ENCODE peak calls at places on chromosomes 4 and X, in five cellular contexts. One of them, this sample, is unnamed.

GRCh38 chr4:54120517-54120916 is 20.6 kb downstream of the GSX2 start:
- DNase-seq in CD8-positive, alpha-beta memory T cell: no peak
- DNase-seq in left ventricle myocardium superior: no peak
- DNase-seq in CD14-positive monocyte: no peak
- DNase-seq in AG20443: no peak
- DNase-seq in this sample: no peak

GRCh38 chr4:153512162-153512852 is 46.1 kb downstream of the TMEM131L start:
- DNase-seq in CD8-positive, alpha-beta memory T cell: no peak
- DNase-seq in left ventricle myocardium superior: no peak
- DNase-seq in CD14-positive monocyte: no peak
- DNase-seq in AG20443: no peak
- DNase-seq in this sample: no peak

GRCh38 chr4:117417856-117418255 is 332.5 kb upstream of the TRAM1L1 start:
- DNase-seq in CD8-positive, alpha-beta memory T cell: no peak
- DNase-seq in left ventricle myocardium superior: no peak
- DNase-seq in CD14-positive monocyte: no peak
- DNase-seq in AG20443: no peak
- DNase-seq in this sample: no peak

GRCh38 chr4:6942238-6942800 is 32.7 kb downstream of the TBC1D14 start:
- DNase-seq in CD8-positive, alpha-beta memory T cell: peak
- DNase-seq in left ventricle myocardium superior: no peak
- DNase-seq in CD14-positive monocyte: peak
- DNase-seq in AG20443: peak
- DNase-seq in this sample: no peak

GRCh38 chr4:104591505-104591904 is 96.8 kb upstream of the CXXC4 start:
- DNase-seq in CD8-positive, alpha-beta memory T cell: no peak
- DNase-seq in left ventricle myocardium superior: peak
- DNase-seq in CD14-positive monocyte: no peak
- DNase-seq in AG20443: no peak
- DNase-seq in this sample: no peak

GRCh38 chr4:2368779-2369437 is 49.5 kb downstream of the ZFYVE28 start:
- DNase-seq in CD8-positive, alpha-beta memory T cell: no peak
- DNase-seq in left ventricle myocardium superior: no peak
- DNase-seq in CD14-positive monocyte: no peak
- DNase-seq in AG20443: no peak
- DNase-seq in this sample: no peak

GRCh38 chrX:38654302-38654701 is 93.0 kb downstream of the TSPAN7 start:
- DNase-seq in CD8-positive, alpha-beta memory T cell: no peak
- DNase-seq in left ventricle myocardium superior: no peak
- DNase-seq in CD14-positive monocyte: no peak
- DNase-seq in AG20443: peak
- DNase-seq in this sample: no peak

GRCh38 chrX:53681661-53682060 is 4.9 kb downstream of the HUWE1 start:
- DNase-seq in CD8-positive, alpha-beta memory T cell: no peak
- DNase-seq in left ventricle myocardium superior: no peak
- DNase-seq in CD14-positive monocyte: no peak
- DNase-seq in AG20443: no peak
- DNase-seq in this sample: no peak

GRCh38 chrX:5648941-5649568 is 579.6 kb downstream of the NLGN4X start:
- DNase-seq in CD8-positive, alpha-beta memory T cell: no peak
- DNase-seq in left ventricle myocardium superior: no peak
- DNase-seq in CD14-positive monocyte: no peak
- DNase-seq in AG20443: no peak
- DNase-seq in this sample: no peak

GRCh38 chr4:38822748-38823303 is 18.2 kb upstream of the TLR1 start:
- DNase-seq in CD8-positive, alpha-beta memory T cell: no peak
- DNase-seq in left ventricle myocardium superior: no peak
- DNase-seq in CD14-positive monocyte: no peak
- DNase-seq in AG20443: no peak
- DNase-seq in this sample: no peak

GRCh38 chr4:185304944-185305690 is 90.6 kb downstream of the LRP2BP start:
- DNase-seq in CD8-positive, alpha-beta memory T cell: no peak
- DNase-seq in left ventricle myocardium superior: no peak
- DNase-seq in CD14-positive monocyte: no peak
- DNase-seq in AG20443: no peak
- DNase-seq in this sample: no peak

GRCh38 chr4:182015893-182016292 is 227.3 kb upstream of the TENM3 start:
- DNase-seq in CD8-positive, alpha-beta memory T cell: no peak
- DNase-seq in left ventricle myocardium superior: no peak
- DNase-seq in CD14-positive monocyte: no peak
- DNase-seq in AG20443: peak
- DNase-seq in this sample: no peak

GRCh38 chr4:74370912-74371311 is 6.0 kb downstream of the EREG start:
- DNase-seq in CD8-positive, alpha-beta memory T cell: no peak
- DNase-seq in left ventricle myocardium superior: no peak
- DNase-seq in CD14-positive monocyte: no peak
- DNase-seq in AG20443: peak
- DNase-seq in this sample: no peak

GRCh38 chr4:145541266-145541770 is 59.7 kb downstream of the SMAD1 start:
- DNase-seq in CD8-positive, alpha-beta memory T cell: no peak
- DNase-seq in left ventricle myocardium superior: no peak
- DNase-seq in CD14-positive monocyte: no peak
- DNase-seq in AG20443: no peak
- DNase-seq in this sample: no peak

This sample was measured in Panc1.